ENCODE peak calls at places on chromosomes 7 and 10, in eight cellular contexts. A is cardiac fibroblast, Q is AG04450, N is BE2C, F is dorsolateral prefrontal cortex, R is right lobe of liver, B is thoracic aorta, C is right atrium auricular region. W is an unnamed sample.

GRCh38 chr10:62769574-62770242 is 34.8 kb upstream of the ADO start:
- DNase-seq in A (peak), Q (no peak), N (no peak), F (no peak), R (no peak), B (no peak), C (no peak), W (peak)

GRCh38 chr7:128801667-128802066 is 9.9 kb downstream of the CCDC136 start:
- DNase-seq in A (no peak), Q (no peak), N (no peak), F (no peak), R (no peak), B (no peak), C (no peak), W (no peak)

GRCh38 chr7:91047636-91048035 is 216.6 kb upstream of the FZD1 start:
- DNase-seq in A (no peak), Q (no peak), N (no peak), F (no peak), R (no peak), B (no peak), C (no peak), W (peak)

GRCh38 chr7:39589323-39590111 is 23.3 kb downstream of the YAE1 start:
- DNase-seq in A (peak), Q (no peak), N (no peak), F (no peak), R (no peak), B (no peak), C (no peak), W (no peak)

GRCh38 chr10:35595106-35595505 is 10.0 kb upstream of the GJD4 start:
- DNase-seq in A (no peak), Q (no peak), N (no peak), F (no peak), R (no peak), B (no peak), C (no peak), W (no peak)

GRCh38 chr10:6583447-6583846 is 3.4 kb upstream of the PRKCQ start:
- DNase-seq in A (no peak), Q (no peak), N (no peak), F (no peak), R (no peak), B (no peak), C (no peak), W (no peak)

GRCh38 chr7:7653568-7654187 is 13.1 kb downstream of the UMAD1 start:
- DNase-seq in A (peak), Q (no peak), N (peak), F (no peak), R (no peak), B (no peak), C (no peak), W (no peak)

GRCh38 chr7:40586197-40586596 is 451.4 kb downstream of the SUGCT start:
- DNase-seq in A (peak), Q (no peak), N (no peak), F (no peak), R (no peak), B (no peak), C (no peak), W (no peak)

GRCh38 chr10:113665806-113666354 is 2.0 kb upstream of the NRAP start:
- DNase-seq in A (peak), Q (peak), N (no peak), F (no peak), R (no peak), B (no peak), C (no peak), W (peak)

GRCh38 chr7:149624006-149624405 is 126.4 kb upstream of the ZNF746 start:
- DNase-seq in A (no peak), Q (no peak), N (peak), F (peak), R (no peak), B (no peak), C (no peak), W (peak)

GRCh38 chr7:149620961-149621360 is 123.4 kb upstream of the ZNF746 start:
- DNase-seq in A (no peak), Q (no peak), N (no peak), F (no peak), R (no peak), B (no peak), C (no peak), W (no peak)

GRCh38 chr7:149621776-149622175 is 124.2 kb upstream of the ZNF746 start:
- DNase-seq in A (no peak), Q (no peak), N (no peak), F (no peak), R (no peak), B (no peak), C (no peak), W (no peak)

GRCh38 chr7:149624419-149625338 is 127.1 kb upstream of the ZNF746 start:
- DNase-seq in A (peak), Q (peak), N (peak), F (peak), R (peak), B (peak), C (peak), W (peak)

GRCh38 chr7:149622444-149623210 is 125.0 kb upstream of the ZNF746 start:
- DNase-seq in A (no peak), Q (no peak), N (no peak), F (no peak), R (no peak), B (no peak), C (no peak), W (no peak)
- H3K4me3 ChIP-seq in A (peak), Q (peak), N (peak), F (no peak), R (no peak), B (peak), C (no peak), W (no peak)

GRCh38 chr7:155803418-155804376 is 8.6 kb downstream of the SHH start:
- DNase-seq in A (no peak), Q (no peak), N (no peak), F (no peak), R (peak), B (no peak), C (no peak), W (no peak)
- H3K4me3 ChIP-seq in A (peak), Q (peak), N (no peak), F (peak), R (no peak), B (peak), C (no peak), W (no peak)

GRCh38 chr7:102284891-102285540 is 1.7 kb upstream of the SH2B2 start:
- DNase-seq in A (no peak), Q (no peak), N (peak), F (no peak), R (peak), B (no peak), C (peak), W (peak)
- H3K4me3 ChIP-seq in A (no peak), Q (no peak), N (peak), F (peak), R (peak), B (peak), C (no peak), W (no peak)

DNA sequence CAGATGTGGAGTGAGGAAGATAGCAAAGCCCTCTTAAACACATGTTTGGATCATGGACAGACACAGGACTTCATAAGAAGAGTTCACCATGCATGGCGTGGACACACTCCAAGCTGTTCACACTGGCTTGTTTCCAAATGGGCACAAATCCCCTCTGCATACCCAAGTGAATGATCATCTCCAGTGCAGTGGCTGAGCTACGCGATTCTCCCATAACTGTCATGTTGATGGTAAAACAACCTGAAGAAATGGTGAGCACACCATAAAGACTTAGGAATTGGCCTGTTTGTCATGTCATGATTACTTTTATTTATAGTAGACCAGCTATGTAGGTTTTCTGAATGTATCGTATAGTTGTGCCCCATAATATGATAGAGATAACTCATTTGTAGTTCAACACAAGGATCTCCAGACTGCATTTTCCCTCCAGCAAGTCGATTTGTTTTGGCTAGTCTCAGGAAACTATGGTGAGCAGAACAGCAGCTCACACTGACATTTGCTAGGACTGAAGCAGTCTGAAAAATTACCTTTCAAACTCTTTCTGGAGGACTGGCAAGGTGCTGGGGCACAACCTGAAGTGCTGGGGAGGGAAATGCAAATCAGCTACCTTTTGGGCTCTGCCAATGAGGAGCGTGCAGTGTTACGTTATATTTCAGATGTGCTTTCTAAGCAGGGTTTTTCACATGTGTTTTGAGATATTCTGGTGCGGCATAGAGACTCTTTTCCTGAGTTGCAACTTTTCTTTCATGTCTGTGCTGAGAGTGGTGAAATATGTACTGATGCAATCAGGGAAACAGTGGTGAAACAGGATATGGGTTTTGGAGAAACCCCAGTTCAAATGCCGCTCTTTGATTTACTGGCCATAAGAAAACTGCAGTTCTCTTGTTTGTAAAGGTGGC is 629.7 kb upstream of the DPP6 start:
- DNase-seq in A (no peak), Q (no peak), N (no peak), F (no peak), R (no peak), B (no peak), C (no peak), W (no peak)
- H3K4me3 ChIP-seq in A (no peak), Q (no peak), N (no peak), F (no peak), R (no peak), B (no peak), C (no peak), W (no peak)